ENCODE peak calls at places on chromosomes 4 and X, in six cellular contexts. One of them, this sample, is unnamed.

GRCh38 chrX:22392176-22392814 is 119.6 kb downstream of the CBLL2 start:
- DNase-seq in head of caudate nucleus: no peak
- DNase-seq in CD8-positive, alpha-beta memory T cell: no peak
- DNase-seq in sciatic nerve: no peak
- DNase-seq in lung: no peak
- DNase-seq in MV-4-11: no peak
- DNase-seq in this sample: no peak

GRCh38 chrX:147749308-147749707 is 162.4 kb upstream of the FMR1 start:
- DNase-seq in MV-4-11: no peak
- DNase-seq in CD8-positive, alpha-beta memory T cell: no peak
- DNase-seq in lung: no peak
- DNase-seq in head of caudate nucleus: no peak
- DNase-seq in sciatic nerve: no peak
- DNase-seq in this sample: peak

GRCh38 chrX:40140706-40141499 is 43.1 kb upstream of the BCOR start:
- DNase-seq in MV-4-11: peak
- DNase-seq in lung: no peak
- DNase-seq in sciatic nerve: peak
- DNase-seq in CD8-positive, alpha-beta memory T cell: no peak
- DNase-seq in head of caudate nucleus: no peak
- DNase-seq in this sample: no peak

GRCh38 chr4:74423101-74423500 is 21.8 kb upstream of the AREG start:
- DNase-seq in sciatic nerve: no peak
- DNase-seq in lung: no peak
- DNase-seq in MV-4-11: no peak
- DNase-seq in CD8-positive, alpha-beta memory T cell: no peak
- DNase-seq in head of caudate nucleus: no peak
- DNase-seq in this sample: peak

GRCh38 chr4:73832651-73833237 is 3.7 kb upstream of the CXCL6 start:
- DNase-seq in head of caudate nucleus: no peak
- DNase-seq in lung: no peak
- DNase-seq in CD8-positive, alpha-beta memory T cell: no peak
- DNase-seq in MV-4-11: no peak
- DNase-seq in sciatic nerve: no peak
- DNase-seq in this sample: peak

GRCh38 chr4:24973471-24974251 is 57.1 kb downstream of the LGI2 start:
- DNase-seq in sciatic nerve: peak
- DNase-seq in CD8-positive, alpha-beta memory T cell: no peak
- DNase-seq in lung: peak
- DNase-seq in MV-4-11: peak
- DNase-seq in head of caudate nucleus: peak
- DNase-seq in this sample: no peak

GRCh38 chr4:52661966-52662705 is 3.0 kb upstream of the USP46 start:
- DNase-seq in MV-4-11: no peak
- DNase-seq in lung: no peak
- DNase-seq in CD8-positive, alpha-beta memory T cell: no peak
- DNase-seq in sciatic nerve: no peak
- DNase-seq in head of caudate nucleus: no peak
- DNase-seq in this sample: no peak

GRCh38 chr4:168388890-168389289 is 70.3 kb upstream of the DDX60 start:
- DNase-seq in CD8-positive, alpha-beta memory T cell: no peak
- DNase-seq in lung: no peak
- DNase-seq in head of caudate nucleus: no peak
- DNase-seq in sciatic nerve: no peak
- DNase-seq in MV-4-11: no peak
- DNase-seq in this sample: no peak

GRCh38 chr4:155967098-155967497 is 13.4 kb upstream of the CTSO start:
- DNase-seq in MV-4-11: no peak
- DNase-seq in lung: no peak
- DNase-seq in CD8-positive, alpha-beta memory T cell: no peak
- DNase-seq in head of caudate nucleus: peak
- DNase-seq in sciatic nerve: no peak
- DNase-seq in this sample: no peak

GRCh38 chr4:71383984-71384383 is 45.2 kb downstream of the SLC4A4 start:
- DNase-seq in CD8-positive, alpha-beta memory T cell: no peak
- DNase-seq in MV-4-11: no peak
- DNase-seq in sciatic nerve: no peak
- DNase-seq in head of caudate nucleus: no peak
- DNase-seq in lung: no peak
- DNase-seq in this sample: no peak

GRCh38 chrX:11129546-11129945 is 18.4 kb downstream of the HCCS start:
- DNase-seq in head of caudate nucleus: no peak
- DNase-seq in CD8-positive, alpha-beta memory T cell: no peak
- DNase-seq in sciatic nerve: no peak
- DNase-seq in lung: no peak
- DNase-seq in MV-4-11: peak
- DNase-seq in this sample: no peak

GRCh38 chr4:95209942-95210341 is 338.8 kb downstream of the UNC5C start:
- DNase-seq in CD8-positive, alpha-beta memory T cell: no peak
- DNase-seq in head of caudate nucleus: no peak
- DNase-seq in MV-4-11: no peak
- DNase-seq in sciatic nerve: no peak
- DNase-seq in lung: no peak
- DNase-seq in this sample: no peak

GRCh38 chr4:94642561-94642866 is 115.2 kb upstream of the BMPR1B start:
- DNase-seq in CD8-positive, alpha-beta memory T cell: no peak
- DNase-seq in lung: no peak
- DNase-seq in sciatic nerve: no peak
- DNase-seq in MV-4-11: no peak
- DNase-seq in head of caudate nucleus: no peak
- DNase-seq in this sample: no peak

GRCh38 chr4:94454405-94454804 is 2.7 kb downstream of the PDLIM5 start:
- DNase-seq in head of caudate nucleus: no peak
- DNase-seq in CD8-positive, alpha-beta memory T cell: no peak
- DNase-seq in MV-4-11: no peak
- DNase-seq in sciatic nerve: no peak
- DNase-seq in lung: no peak
- DNase-seq in this sample: peak

GRCh38 chrX:17527932-17528331 is 152.9 kb downstream of the NHS start:
- DNase-seq in CD8-positive, alpha-beta memory T cell: no peak
- DNase-seq in head of caudate nucleus: no peak
- DNase-seq in lung: no peak
- DNase-seq in MV-4-11: peak
- DNase-seq in sciatic nerve: no peak
- DNase-seq in this sample: peak

GRCh38 chr4:112910109-112910736 is 139.2 kb upstream of the ANK2 start:
- DNase-seq in MV-4-11: no peak
- DNase-seq in sciatic nerve: no peak
- DNase-seq in CD8-positive, alpha-beta memory T cell: no peak
- DNase-seq in head of caudate nucleus: peak
- DNase-seq in lung: no peak
- DNase-seq in this sample: peak

GRCh38 chr4:155234206-155234605 is 25.8 kb downstream of the NPY2R start:
- DNase-seq in CD8-positive, alpha-beta memory T cell: no peak
- DNase-seq in MV-4-11: no peak
- DNase-seq in lung: no peak
- DNase-seq in head of caudate nucleus: no peak
- DNase-seq in sciatic nerve: no peak
- DNase-seq in this sample: no peak

GRCh38 chrX:65406532-65406931 is 128.1 kb downstream of the LAS1L start:
- DNase-seq in CD8-positive, alpha-beta memory T cell: no peak
- DNase-seq in head of caudate nucleus: peak
- DNase-seq in sciatic nerve: no peak
- DNase-seq in MV-4-11: no peak
- DNase-seq in lung: no peak
- DNase-seq in this sample: no peak

GRCh38 chrX:151552721-151553120 is 10.8 kb upstream of the PASD1 start:
- DNase-seq in lung: no peak
- DNase-seq in MV-4-11: no peak
- DNase-seq in sciatic nerve: no peak
- DNase-seq in head of caudate nucleus: no peak
- DNase-seq in CD8-positive, alpha-beta memory T cell: no peak
- DNase-seq in this sample: no peak

GRCh38 chrX:120308959-120309872 is 2.0 kb downstream of the TMEM255A start:
- DNase-seq in sciatic nerve: peak
- DNase-seq in MV-4-11: peak
- DNase-seq in lung: peak
- DNase-seq in head of caudate nucleus: peak
- DNase-seq in CD8-positive, alpha-beta memory T cell: peak
- DNase-seq in this sample: peak

GRCh38 chr4:182906786-182907185 is 10.4 kb downstream of the DCTD start:
- DNase-seq in sciatic nerve: no peak
- DNase-seq in MV-4-11: no peak
- DNase-seq in head of caudate nucleus: no peak
- DNase-seq in CD8-positive, alpha-beta memory T cell: no peak
- DNase-seq in lung: no peak
- DNase-seq in this sample: no peak

GRCh38 chr4:79626102-79626501 is 218.1 kb upstream of the GK2 start:
- DNase-seq in MV-4-11: no peak
- DNase-seq in lung: no peak
- DNase-seq in sciatic nerve: no peak
- DNase-seq in head of caudate nucleus: no peak
- DNase-seq in CD8-positive, alpha-beta memory T cell: no peak
- DNase-seq in this sample: peak

GRCh38 chrX:17553451-17553850 is 178.5 kb downstream of the NHS start:
- DNase-seq in sciatic nerve: no peak
- DNase-seq in head of caudate nucleus: no peak
- DNase-seq in MV-4-11: no peak
- DNase-seq in lung: no peak
- DNase-seq in CD8-positive, alpha-beta memory T cell: no peak
- DNase-seq in this sample: no peak